ENCODE peak calls at places on chromosomes 16 and 17, in eight cellular contexts. J is HFFc6, M is Panc1, V is neural crest cell, G is HCT116, P is A549, T is OCI-LY7, R is Calu3. K is an unnamed sample.

GRCh38 chr16:57564571-57565270 is 22.3 kb downstream of the ADGRG5 start:
- DNase-seq in J (peak), M (no peak), V (no peak), G (no peak), P (no peak), T (no peak), R (no peak), K (no peak)

GRCh38 chr17:68792873-68793272 is 162.3 kb downstream of the ABCA8 start:
- DNase-seq in J (no peak), M (no peak), V (no peak), G (no peak), P (no peak), T (no peak), R (no peak), K (no peak)

GRCh38 chr17:38751803-38752118 is 780 bp upstream of the PSMB3 start:
- DNase-seq in J (peak), M (no peak), V (peak), G (peak), P (peak), T (peak), R (peak), K (peak)

GRCh38 chr17:72030067-72030899 is 90.5 kb upstream of the SOX9 start:
- DNase-seq in J (peak), M (peak), V (peak), G (no peak), P (peak), T (peak), R (peak), K (peak)

GRCh38 chr17:57545836-57546305 is 199.2 kb downstream of the CCDC182 start:
- DNase-seq in J (no peak), M (no peak), V (no peak), G (no peak), P (no peak), T (no peak), R (no peak), K (no peak)

GRCh38 chr16:30658731-30659506 is 688 bp downstream of the FBRS start:
- DNase-seq in J (peak), M (no peak), V (no peak), G (peak), P (peak), T (peak), R (peak), K (peak)

GRCh38 chr17:57938061-57938502 is 17.1 kb downstream of the CUEDC1 start:
- DNase-seq in J (no peak), M (no peak), V (no peak), G (no peak), P (no peak), T (no peak), R (no peak), K (no peak)

GRCh38 chr17:46166692-46167249 is 26.5 kb downstream of the KANSL1 start:
- DNase-seq in J (no peak), M (no peak), V (no peak), G (no peak), P (no peak), T (no peak), R (no peak), K (no peak)

GRCh38 chr17:61488878-61489718 is 36.9 kb downstream of the TBX4 start:
- DNase-seq in J (no peak), M (no peak), V (no peak), G (no peak), P (no peak), T (no peak), R (no peak), K (no peak)

GRCh38 chr16:728131-728889 is 1.4 kb downstream of the HAGHL start:
- DNase-seq in J (peak), M (no peak), V (no peak), G (peak), P (peak), T (peak), R (peak), K (no peak)

GRCh38 chr16:70523621-70524405 is at the start of gene SF3B3:
- DNase-seq in J (peak), M (peak), V (peak), G (no peak), P (peak), T (peak), R (peak), K (no peak)

GRCh38 chr17:29219378-29220047 is 27.1 kb upstream of the CRYBA1 start:
- DNase-seq in J (peak), M (peak), V (peak), G (peak), P (peak), T (peak), R (peak), K (peak)

GRCh38 chr17:78957076-78957475 is 22.6 kb downstream of the LGALS3BP start:
- DNase-seq in J (peak), M (no peak), V (no peak), G (no peak), P (no peak), T (no peak), R (peak), K (peak)

GRCh38 chr17:80023261-80024205 is 12.1 kb downstream of the TBC1D16 start:
- DNase-seq in J (no peak), M (no peak), V (no peak), G (no peak), P (no peak), T (no peak), R (no peak), K (no peak)

GRCh38 chr16:70474320-70475053 is 20.1 kb downstream of the FCSK start:
- DNase-seq in J (no peak), M (no peak), V (no peak), G (no peak), P (no peak), T (no peak), R (no peak), K (no peak)

GRCh38 chr16:48831081-48831722 is 221.2 kb upstream of the N4BP1 start:
- DNase-seq in J (no peak), M (no peak), V (peak), G (peak), P (peak), T (no peak), R (no peak), K (no peak)

GRCh38 chr17:41639492-41640473 is 15.4 kb upstream of the KRT17 start:
- DNase-seq in J (no peak), M (no peak), V (no peak), G (no peak), P (no peak), T (no peak), R (no peak), K (no peak)

GRCh38 chr17:73292031-73292531 is 19.7 kb downstream of the CDC42EP4 start:
- DNase-seq in J (peak), M (no peak), V (no peak), G (peak), P (no peak), T (no peak), R (peak), K (no peak)

GRCh38 chr16:1923299-1924034 is 5.3 kb upstream of the HS3ST6 start:
- DNase-seq in J (no peak), M (no peak), V (peak), G (peak), P (peak), T (no peak), R (peak), K (no peak)

GRCh38 chr17:77566566-77566965 is 391.9 kb upstream of the TNRC6C start:
- DNase-seq in J (no peak), M (no peak), V (no peak), G (no peak), P (no peak), T (no peak), R (no peak), K (no peak)

GRCh38 chr16:75088934-75089333 is 27.6 kb downstream of the LDHD start:
- DNase-seq in J (no peak), M (no peak), V (no peak), G (no peak), P (no peak), T (no peak), R (no peak), K (no peak)

GRCh38 chr17:44071772-44072171 is 1.2 kb downstream of the G6PC3 start:
- DNase-seq in J (no peak), M (no peak), V (no peak), G (no peak), P (no peak), T (no peak), R (no peak), K (no peak)

GRCh38 chr16:75039941-75040340 is 41.1 kb downstream of the ZNRF1 start:
- DNase-seq in J (no peak), M (no peak), V (no peak), G (no peak), P (no peak), T (no peak), R (no peak), K (no peak)

GRCh38 chr16:4395055-4395726 is 21.2 kb downstream of the CORO7 start:
- DNase-seq in J (no peak), M (no peak), V (no peak), G (no peak), P (no peak), T (no peak), R (no peak), K (no peak)

GRCh38 chr16:4391635-4392381 is 20.2 kb downstream of the VASN start:
- DNase-seq in J (no peak), M (no peak), V (no peak), G (no peak), P (no peak), T (no peak), R (no peak), K (no peak)

GRCh38 chr16:4392382-4393242 is 21.0 kb downstream of the VASN start:
- DNase-seq in J (peak), M (no peak), V (no peak), G (no peak), P (no peak), T (no peak), R (peak), K (no peak)

GRCh38 chr16:4390266-4391260 is 18.9 kb downstream of the VASN start:
- DNase-seq in J (no peak), M (no peak), V (no peak), G (no peak), P (no peak), T (no peak), R (no peak), K (no peak)

GRCh38 chr16:4393243-4393606 is 21.6 kb downstream of the VASN start:
- DNase-seq in J (peak), M (no peak), V (no peak), G (no peak), P (no peak), T (no peak), R (peak), K (no peak)
- TF ChIP-seq CTCF in J (no peak), M (no peak), V (no peak), G (no peak), P (no peak), T (no peak), R (no peak), K (no peak)

GRCh38 chr16:67443299-67443698 is 12.4 kb downstream of the HSD11B2 start:
- DNase-seq in J (no peak), M (no peak), V (no peak), G (no peak), P (no peak), T (no peak), R (no peak), K (no peak)

GRCh38 chr16:67445126-67445426 is 14.2 kb downstream of the HSD11B2 start:
- DNase-seq in J (no peak), M (no peak), V (no peak), G (no peak), P (no peak), T (no peak), R (no peak), K (no peak)

GRCh38 chr16:67445913-67446907 is 15.3 kb downstream of the HSD11B2 start:
- DNase-seq in J (no peak), M (no peak), V (no peak), G (no peak), P (no peak), T (no peak), R (no peak), K (no peak)

GRCh38 chr16:67445441-67445912 is 14.6 kb downstream of the HSD11B2 start:
- DNase-seq in J (no peak), M (no peak), V (no peak), G (no peak), P (no peak), T (no peak), R (no peak), K (no peak)

GRCh38 chr16:67444259-67445125 is 13.6 kb downstream of the HSD11B2 start:
- DNase-seq in J (no peak), M (no peak), V (no peak), G (no peak), P (no peak), T (no peak), R (no peak), K (no peak)
- TF ChIP-seq CTCF in J (no peak), M (no peak), V (no peak), G (no peak), P (no peak), T (no peak), R (no peak), K (no peak)

GRCh38 chr17:9330140-9330902 is 245.3 kb downstream of the STX8 start:
- DNase-seq in J (no peak), M (no peak), V (peak), G (no peak), P (no peak), T (no peak), R (no peak), K (no peak)
- TF ChIP-seq CTCF in J (no peak), M (no peak), V (no peak), G (no peak), P (no peak), T (no peak), R (no peak), K (peak)

GRCh38 chr17:59561042-59561441 is 4.4 kb upstream of the DHX40 start:
- DNase-seq in J (peak), M (no peak), V (no peak), G (peak), P (peak), T (peak), R (peak), K (no peak)
- TF ChIP-seq CTCF in J (peak), M (peak), V (peak), G (peak), P (peak), T (peak), R (no peak), K (peak)

DNA sequence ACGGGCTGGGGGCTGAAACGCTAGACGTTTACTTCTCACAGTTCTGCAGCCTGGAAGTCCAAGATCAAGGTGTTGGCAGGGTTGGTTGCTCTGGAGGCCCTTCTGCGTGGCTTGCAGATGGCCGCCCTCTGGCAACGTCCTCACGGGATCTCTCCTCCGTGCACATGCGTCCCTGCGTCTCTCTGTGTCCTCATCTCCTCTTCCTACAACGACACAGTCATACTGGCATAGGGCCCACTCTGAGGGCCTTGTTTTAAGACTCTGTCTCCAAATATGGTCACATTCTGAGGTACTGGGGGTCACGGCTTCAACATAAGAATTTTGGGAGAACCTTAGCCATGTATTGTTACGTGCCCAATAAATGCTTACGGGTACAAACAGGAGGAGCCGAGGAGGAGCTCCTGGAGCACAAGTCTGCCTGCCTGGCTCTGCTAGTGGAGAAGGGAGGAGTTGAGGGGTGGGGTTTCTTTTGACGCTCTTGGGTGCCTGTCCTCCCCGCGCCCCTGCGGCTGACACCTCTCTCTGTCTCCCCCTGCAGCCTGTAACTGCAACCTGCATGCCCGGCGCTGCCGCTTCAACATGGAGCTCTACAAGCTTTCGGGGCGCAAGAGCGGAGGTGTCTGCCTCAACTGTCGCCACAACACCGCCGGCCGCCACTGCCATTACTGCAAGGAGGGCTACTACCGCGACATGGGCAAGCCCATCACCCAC is 141.1 kb downstream of the NTN1 start:
- DNase-seq in J (no peak), M (no peak), V (peak), G (no peak), P (peak), T (no peak), R (no peak), K (no peak)
- TF ChIP-seq CTCF in J (no peak), M (peak), V (peak), G (peak), P (peak), T (peak), R (no peak), K (no peak)

GRCh38 chr17:37190493-37190892 is 185.3 kb upstream of the C17orf78 start:
- DNase-seq in J (no peak), M (no peak), V (no peak), G (no peak), P (peak), T (no peak), R (no peak), K (no peak)
- TF ChIP-seq CTCF in J (peak), M (no peak), V (peak), G (peak), P (no peak), T (no peak), R (peak), K (no peak)

K was measured in astrocyte of the cerebellum.